ENCODE peak calls at places on chromosomes 3 and 15, in seven cellular contexts. R is neuronal stem cell, M is Calu3, H is dermis microvascular lymphatic vessel endothelial cell, V is SW480, Q is NCI-H1417, I is heart right ventricle. Y is an unnamed sample.

GRCh38 chr3:42165211-42165610 is 74.1 kb downstream of the TRAK1 start:
- DNase-seq in R (no peak), M (no peak), H (no peak), V (no peak), Q (no peak), I (no peak), Y (no peak)

GRCh38 chr3:30511524-30512278 is 94.7 kb upstream of the TGFBR2 start:
- DNase-seq in R (no peak), M (peak; percentile 43), H (no peak), V (peak; percentile 5), Q (no peak), I (no peak), Y (no peak)

GRCh38 chr3:48634661-48635221 is 520 bp downstream of the SLC26A6 start:
- DNase-seq in R (peak; percentile 38), M (peak; percentile 52), H (peak; percentile 5), V (peak; percentile 44), Q (peak; percentile 58), I (peak; percentile 26), Y (peak; percentile 47)

GRCh38 chr15:77974098-77974414 is 103.5 kb downstream of the TBC1D2B start:
- DNase-seq in R (no peak), M (peak; percentile 36), H (no peak), V (no peak), Q (no peak), I (peak; percentile 64), Y (no peak)

GRCh38 chr3:148599478-148599877 is 98.2 kb upstream of the AGTR1 start:
- DNase-seq in R (no peak), M (peak; percentile 25), H (no peak), V (peak; percentile 32), Q (no peak), I (no peak), Y (no peak)

GRCh38 chr15:70088427-70088826 is 9.3 kb downstream of the TLE3 start:
- DNase-seq in R (no peak), M (no peak), H (no peak), V (no peak), Q (peak; percentile 84), I (no peak), Y (no peak)

GRCh38 chr15:64809649-64810498 is 15.6 kb downstream of the PIF1 start:
- DNase-seq in R (peak; percentile 83), M (peak; percentile 88), H (peak; percentile 41), V (peak; percentile 59), Q (peak; percentile 66), I (peak; percentile 89), Y (peak; percentile 88)

GRCh38 chr15:38842991-38843610 is 278.5 kb upstream of the RASGRP1 start:
- DNase-seq in R (no peak), M (no peak), H (no peak), V (no peak), Q (no peak), I (no peak), Y (no peak)

GRCh38 chr3:106963446-106963845 is 413.8 kb upstream of the CCDC54 start:
- DNase-seq in R (no peak), M (peak; percentile 7), H (no peak), V (no peak), Q (no peak), I (no peak), Y (no peak)

GRCh38 chr3:119015942-119016341 is 18.7 kb downstream of the IGSF11 start:
- DNase-seq in R (no peak), M (no peak), H (no peak), V (no peak), Q (no peak), I (no peak), Y (no peak)

GRCh38 chr15:48614051-48614450 is 31.5 kb downstream of the FBN1 start:
- DNase-seq in R (no peak), M (no peak), H (no peak), V (no peak), Q (no peak), I (no peak), Y (no peak)

GRCh38 chr3:128478576-128479506 is 12.2 kb upstream of the DNAJB8 start:
- DNase-seq in R (no peak), M (no peak), H (no peak), V (no peak), Q (no peak), I (no peak), Y (no peak)

GRCh38 chr15:93212578-93212977 is 123.6 kb upstream of the RGMA start:
- DNase-seq in R (no peak), M (no peak), H (no peak), V (no peak), Q (no peak), I (no peak), Y (no peak)

GRCh38 chr15:93900476-93901400 is 330.6 kb upstream of the MCTP2 start:
- DNase-seq in R (no peak), M (no peak), H (no peak), V (no peak), Q (no peak), I (no peak), Y (no peak)